ENCODE peak calls at places on chromosome 4, in five cellular contexts. F is progenitor cell of endocrine pancreas, Q is GM12878, D is RWPE2, W is psoas muscle. P is an unnamed sample.

GRCh38 chr4:15327311-15328298 is 100.2 kb upstream of the C1QTNF7 start:
- DNase-seq in Q (no peak), D (no peak), W (no peak), F (no peak), P (no peak)

GRCh38 chr4:106036334-106036733 is 141.1 kb downstream of the NPNT start:
- DNase-seq in D (no peak), Q (no peak), F (no peak), W (no peak), P (no peak)

GRCh38 chr4:16684083-16684482 is 214.4 kb downstream of the LDB2 start:
- DNase-seq in D (no peak), W (no peak), Q (no peak), F (no peak), P (no peak)

GRCh38 chr4:4507923-4508322 is 33.9 kb downstream of the STX18 start:
- DNase-seq in Q (no peak), W (no peak), F (no peak), D (no peak), P (peak; percentile 25)

GRCh38 chr4:8410641-8411271 is 29.8 kb downstream of the ACOX3 start:
- DNase-seq in F (peak; percentile 19), W (peak; percentile 78), D (no peak), Q (no peak), P (no peak)

GRCh38 chr4:102449751-102450352 is 51.3 kb upstream of the NFKB1 start:
- DNase-seq in Q (peak; percentile 45), F (peak; percentile 11), W (no peak), D (no peak), P (peak; percentile 51)

GRCh38 chr4:41448935-41449334 is 89.0 kb upstream of the LIMCH1 start:
- DNase-seq in D (no peak), Q (no peak), F (no peak), W (peak; percentile 61), P (no peak)

GRCh38 chr4:15536552-15537499 is 67.1 kb downstream of the CC2D2A start:
- DNase-seq in Q (no peak), D (no peak), F (no peak), W (no peak), P (no peak)

GRCh38 chr4:187174749-187175148 is 451.1 kb upstream of the FAT1 start:
- DNase-seq in W (no peak), F (no peak), D (no peak), Q (no peak), P (no peak)

GRCh38 chr4:160611181-160611580 is 1508.3 kb downstream of the RAPGEF2 start:
- DNase-seq in Q (no peak), W (no peak), D (no peak), F (no peak), P (no peak)

GRCh38 chr4:169791527-169792156 is 33.9 kb upstream of the HPF1 start:
- DNase-seq in W (peak; percentile 53), F (peak; percentile 39), Q (no peak), D (peak; percentile 42), P (no peak)

GRCh38 chr4:179797718-179798117 is 2355.5 kb upstream of the AGA start:
- DNase-seq in Q (no peak), D (no peak), W (no peak), F (no peak), P (no peak)

GRCh38 chr4:121252224-121252806 is 88.2 kb upstream of the TNIP3 start:
- DNase-seq in W (peak; percentile 76), F (peak; percentile 31), Q (no peak), D (no peak), P (peak; percentile 52)

GRCh38 chr4:155961575-155961974 is 7.9 kb upstream of the CTSO start:
- DNase-seq in W (no peak), D (no peak), Q (no peak), F (no peak), P (no peak)

GRCh38 chr4:118772149-118773081 is 63.5 kb downstream of the SEC24D start:
- DNase-seq in D (no peak), Q (no peak), F (no peak), W (no peak), P (peak; percentile 44)

GRCh38 chr4:163991268-163991667 is 496.8 kb downstream of the TMA16 start:
- DNase-seq in Q (no peak), D (no peak), F (no peak), W (no peak), P (no peak)

GRCh38 chr4:84167579-84167978 is 331.5 kb downstream of the NKX6-1 start:
- DNase-seq in D (no peak), W (no peak), Q (no peak), F (no peak), P (no peak)

GRCh38 chr4:95248713-95249401 is 299.9 kb downstream of the UNC5C start:
- DNase-seq in F (no peak), Q (no peak), W (no peak), D (no peak), P (no peak)

GRCh38 chr4:159070742-159071141 is 32.1 kb upstream of the RAPGEF2 start:
- DNase-seq in D (peak; percentile 78), W (no peak), Q (no peak), F (no peak), P (no peak)

GRCh38 chr4:99863-100262 is 24.4 kb upstream of the ZNF718 start:
- DNase-seq in W (no peak), Q (no peak), F (no peak), D (no peak), P (no peak)

GRCh38 chr4:54661686-54662085 is 3.9 kb downstream of the KIT start:
- DNase-seq in Q (no peak), F (no peak), W (no peak), D (no peak), P (no peak)

GRCh38 chr4:41146716-41147506 is 67.4 kb downstream of the APBB2 start:
- DNase-seq in F (no peak), D (no peak), W (peak; percentile 56), Q (no peak), P (no peak)

GRCh38 chr4:137471461-137471860 is 60.8 kb downstream of the PCDH18 start:
- DNase-seq in F (no peak), W (no peak), D (no peak), Q (no peak), P (no peak)

GRCh38 chr4:27000820-27001219 is 140.2 kb downstream of the STIM2 start:
- DNase-seq in Q (no peak), F (no peak), D (no peak), W (no peak), P (no peak)

GRCh38 chr4:76989391-76990061 is 40.0 kb downstream of the SEPTIN11 start:
- DNase-seq in D (no peak), F (no peak), Q (no peak), W (no peak), P (no peak)

GRCh38 chr4:20422398-20422797 is 170.7 kb downstream of the SLIT2 start:
- DNase-seq in D (no peak), W (no peak), F (peak; percentile 48), Q (no peak), P (peak; percentile 16)
- TF ChIP-seq CTCF in D (peak; percentile 79), W (peak; percentile 40), F (peak; percentile 72), Q (peak; percentile 61), P (peak; percentile 5)

GRCh38 chr4:123397276-123398150 is 918 bp downstream of the SPRY1 start:
- DNase-seq in F (peak; percentile 76), Q (no peak), D (no peak), W (peak; percentile 76), P (peak; percentile 40)

GRCh38 chr4:123398151-123398802 is 1.7 kb downstream of the SPRY1 start:
- DNase-seq in D (peak; percentile 72), F (peak; percentile 73), Q (no peak), W (peak; percentile 89), P (peak; percentile 84)

GRCh38 chr4:123399638-123400358 is 3.2 kb downstream of the SPRY1 start:
- DNase-seq in Q (no peak), W (peak; percentile 61), D (no peak), F (no peak), P (no peak)

GRCh38 chr4:123396294-123397275 is at the start of gene SPRY1:
- DNase-seq in F (peak; percentile 60), D (peak; percentile 90), W (peak; percentile 91), Q (peak; percentile 66), P (peak; percentile 61)

DNA sequence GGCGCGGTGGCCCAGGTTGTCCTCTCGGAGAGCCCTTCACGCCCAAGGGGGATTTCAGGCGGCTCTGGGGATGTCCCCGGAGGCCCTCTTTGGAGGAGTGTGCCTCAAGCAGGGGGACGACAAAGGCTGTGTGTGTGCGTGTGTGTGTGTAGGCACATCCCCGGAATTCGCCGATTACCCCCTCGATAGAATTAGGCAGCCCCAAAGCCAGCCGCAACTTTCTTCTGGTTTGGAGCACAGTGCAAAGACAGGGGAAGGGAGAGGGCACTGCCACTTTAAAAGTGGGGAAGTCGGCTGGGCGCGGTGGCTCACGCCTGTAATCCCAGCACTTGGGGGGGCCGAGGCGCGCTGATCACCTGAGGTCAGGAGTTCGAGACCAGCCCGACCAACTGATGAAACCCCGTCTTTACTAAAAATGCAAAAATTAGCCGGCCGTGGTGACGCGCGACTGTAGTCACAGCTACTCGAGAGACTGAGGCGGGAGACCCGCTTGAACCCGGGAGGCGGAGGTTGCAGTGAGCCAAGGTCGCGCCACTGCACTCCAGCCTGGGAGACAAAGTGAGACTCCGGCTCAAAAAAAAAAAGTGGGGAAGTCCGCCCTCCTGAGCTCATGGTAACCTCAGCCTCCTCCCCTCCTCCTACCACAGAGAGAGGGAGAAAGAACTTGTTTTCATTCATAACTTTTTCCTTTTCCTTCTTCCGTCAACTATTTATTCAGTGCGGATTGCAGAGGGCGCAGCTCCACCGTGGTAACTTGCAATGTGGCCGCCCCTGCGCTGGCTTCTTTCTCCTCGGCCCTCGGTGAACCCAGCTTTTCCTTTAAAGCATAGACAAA is 2.4 kb downstream of the SPRY1 start:
- DNase-seq in F (no peak), Q (no peak), W (peak; percentile 84), D (no peak), P (peak; percentile 53)
- TF ChIP-seq CTCF in F (no peak), Q (peak; percentile 11), W (no peak), D (peak; percentile 40), P (peak; percentile 8)

GRCh38 chr4:52612341-52612740 is 46.8 kb downstream of the USP46 start:
- DNase-seq in W (no peak), D (no peak), F (no peak), Q (no peak), P (no peak)
- TF ChIP-seq CTCF in W (no peak), D (no peak), F (no peak), Q (no peak), P (no peak)

GRCh38 chr4:183599690-183600089 is 59.3 kb downstream of the RWDD4 start:
- DNase-seq in D (no peak), F (no peak), Q (no peak), W (no peak), P (no peak)

GRCh38 chr4:183599284-183599683 is 59.7 kb downstream of the RWDD4 start:
- DNase-seq in W (no peak), F (no peak), D (no peak), Q (no peak), P (no peak)

GRCh38 chr4:183602444-183603102 is 56.4 kb downstream of the RWDD4 start:
- DNase-seq in F (no peak), W (no peak), D (no peak), Q (no peak), P (no peak)

GRCh38 chr4:183601381-183601780 is 57.6 kb downstream of the RWDD4 start:
- DNase-seq in W (no peak), Q (no peak), F (no peak), D (no peak), P (no peak)

DNA sequence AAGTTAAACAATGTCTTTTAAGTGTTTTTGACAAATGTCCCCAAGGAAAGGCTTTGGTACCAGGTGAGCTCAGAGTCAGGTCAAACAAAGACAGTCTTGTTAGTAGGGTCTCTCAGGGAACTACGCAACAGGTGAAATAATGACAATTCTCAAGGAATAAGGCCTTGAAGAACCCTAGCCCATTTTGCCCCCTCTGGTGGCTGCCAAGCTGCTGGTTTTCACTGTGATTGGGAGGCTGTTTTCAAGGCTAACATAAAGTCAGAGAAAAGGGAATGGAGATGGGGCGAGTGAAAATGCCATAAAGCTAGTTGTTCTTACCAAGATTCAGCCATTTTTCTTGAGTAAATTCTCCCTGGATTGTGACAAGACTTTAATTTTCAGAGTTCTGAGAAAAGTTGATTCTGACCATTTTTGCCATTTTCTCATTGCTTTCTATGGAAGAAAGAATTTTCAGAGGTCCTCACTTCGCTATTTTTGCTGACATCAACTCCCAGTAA is 58.7 kb downstream of the RWDD4 start:
- DNase-seq in W (no peak), F (no peak), D (no peak), Q (no peak), P (no peak)
- TF ChIP-seq CTCF in W (no peak), F (peak; percentile 39), D (peak; percentile 31), Q (no peak), P (no peak)